ENCODE peak calls at places on chromosomes 11 and 22, in ten cellular contexts. I is IMR-90; W is LNCaP clone FGC; J is fibroblast of the aortic adventitia; F is stimulated activated naive CD8-positive, alpha-beta T cell treated with anti-CD3 and anti-CD28 coated beads, Interleukin-15, Interleukin-2, amounts not matched to agents 100 U/mL and 50 U/mL, for 24 hours; S is NCI-H1092 treated with DMSO at 0.1 percent for 48 hours; M is C1 segment of cervical spinal cord; L is T-helper 2 cell; Q is brain microvascular endothelial cell; H is OCI-LY7. A is an unnamed sample.

GRCh38 chr11:19253817-19254216 is 13.1 kb upstream of the E2F8 start:
- DNase-seq in I (no peak), W (no peak), J (no peak), F (no peak), S (no peak), M (no peak), L (no peak), Q (no peak), H (no peak), A (no peak)

GRCh38 chr22:28023774-28024173 is 104.7 kb upstream of the PITPNB start:
- DNase-seq in I (no peak), W (no peak), J (no peak), F (no peak), S (no peak), M (no peak), L (no peak), Q (no peak), H (no peak), A (no peak)

GRCh38 chr11:73270855-73271477 is 1.2 kb upstream of the P2RY6 start:
- DNase-seq in I (no peak), W (no peak), J (no peak), F (no peak), S (no peak), M (no peak), L (no peak), Q (no peak), H (no peak), A (no peak)

GRCh38 chr22:22198751-22199150 is 45.8 kb upstream of the VPREB1 start:
- DNase-seq in I (no peak), W (no peak), J (no peak), F (no peak), S (no peak), M (no peak), L (no peak), Q (no peak), H (no peak), A (no peak)

GRCh38 chr11:33970984-33971466 is 79.1 kb upstream of the LMO2 start:
- DNase-seq in I (peak), W (peak), J (peak), F (peak), S (peak), M (no peak), L (no peak), Q (peak), H (peak), A (peak)

GRCh38 chr22:17387356-17387755 is 18.1 kb downstream of the CECR2 start:
- DNase-seq in I (no peak), W (no peak), J (no peak), F (no peak), S (no peak), M (no peak), L (no peak), Q (no peak), H (no peak), A (no peak)

GRCh38 chr11:62497132-62497915 is 49.3 kb downstream of the AHNAK start:
- DNase-seq in I (peak), W (peak), J (peak), F (peak), S (no peak), M (no peak), L (no peak), Q (peak), H (peak), A (peak)

GRCh38 chr22:37659897-37660708 is 1.6 kb downstream of the PDXP start:
- DNase-seq in I (no peak), W (no peak), J (no peak), F (no peak), S (no peak), M (no peak), L (no peak), Q (no peak), H (peak), A (no peak)

GRCh38 chr22:17412232-17412631 is 43.0 kb downstream of the CECR2 start:
- DNase-seq in I (no peak), W (no peak), J (no peak), F (no peak), S (peak), M (no peak), L (no peak), Q (no peak), H (no peak), A (no peak)

GRCh38 chr22:41768420-41768819 is 32.1 kb upstream of the CCDC134 start:
- DNase-seq in I (peak), W (no peak), J (peak), F (no peak), S (no peak), M (no peak), L (no peak), Q (peak), H (no peak), A (no peak)

GRCh38 chr11:120068114-120068573 is 69.8 kb downstream of the TRIM29 start:
- DNase-seq in I (peak), W (peak), J (no peak), F (no peak), S (peak), M (no peak), L (no peak), Q (peak), H (no peak), A (peak)

GRCh38 chr11:15258433-15259350 is 144.0 kb downstream of the INSC start:
- DNase-seq in I (peak), W (peak), J (peak), F (no peak), S (peak), M (no peak), L (no peak), Q (peak), H (peak), A (no peak)

GRCh38 chr11:2685051-2685450 is 14.7 kb downstream of the KCNQ1OT1 start:
- DNase-seq in I (no peak), W (no peak), J (no peak), F (no peak), S (no peak), M (no peak), L (no peak), Q (no peak), H (no peak), A (no peak)

GRCh38 chr11:65934014-65934413 is 11.3 kb upstream of the TSGA10IP start:
- DNase-seq in I (peak), W (no peak), J (peak), F (no peak), S (no peak), M (no peak), L (no peak), Q (no peak), H (no peak), A (no peak)

GRCh38 chr22:49192180-49192856 is 635.4 kb downstream of the BRD1 start:
- DNase-seq in I (no peak), W (no peak), J (no peak), F (no peak), S (no peak), M (no peak), L (no peak), Q (no peak), H (no peak), A (no peak)

GRCh38 chr11:126337472-126338241 is 17.8 kb upstream of the ST3GAL4 start:
- DNase-seq in I (no peak), W (no peak), J (no peak), F (no peak), S (no peak), M (no peak), L (no peak), Q (no peak), H (no peak), A (no peak)

GRCh38 chr22:27905638-27906037 is 13.4 kb downstream of the PITPNB start:
- DNase-seq in I (no peak), W (no peak), J (peak), F (no peak), S (no peak), M (no peak), L (no peak), Q (no peak), H (no peak), A (no peak)

GRCh38 chr11:73152861-73153483 is 10.9 kb upstream of the FCHSD2 start:
- DNase-seq in I (no peak), W (no peak), J (no peak), F (peak), S (no peak), M (no peak), L (no peak), Q (no peak), H (peak), A (peak)

GRCh38 chr22:44676441-44677298 is 25.3 kb upstream of the PRR5 start:
- DNase-seq in I (peak), W (no peak), J (no peak), F (no peak), S (no peak), M (no peak), L (no peak), Q (no peak), H (no peak), A (no peak)

GRCh38 chr22:37181681-37182080 is 6.4 kb downstream of the C1QTNF6 start:
- DNase-seq in I (no peak), W (no peak), J (no peak), F (no peak), S (no peak), M (no peak), L (no peak), Q (no peak), H (no peak), A (no peak)

GRCh38 chr22:43118953-43119458 is 8.5 kb downstream of the BIK start:
- DNase-seq in I (no peak), W (no peak), J (peak), F (no peak), S (no peak), M (no peak), L (no peak), Q (peak), H (peak), A (peak)

GRCh38 chr11:28759311-28759710 is 651.1 kb downstream of the METTL15 start:
- DNase-seq in I (peak), W (no peak), J (peak), F (no peak), S (no peak), M (no peak), L (no peak), Q (peak), H (no peak), A (no peak)

GRCh38 chr11:110299006-110299785 is 2.8 kb upstream of the RDX start:
- DNase-seq in I (no peak), W (no peak), J (no peak), F (no peak), S (no peak), M (no peak), L (no peak), Q (no peak), H (no peak), A (no peak)

GRCh38 chr11:12215192-12215591 is 104.8 kb downstream of the MICAL2 start:
- DNase-seq in I (no peak), W (no peak), J (no peak), F (no peak), S (peak), M (no peak), L (no peak), Q (no peak), H (no peak), A (no peak)

GRCh38 chr11:110317516-110317932 is 21.1 kb upstream of the RDX start:
- DNase-seq in I (peak), W (no peak), J (peak), F (no peak), S (peak), M (no peak), L (no peak), Q (peak), H (no peak), A (no peak)

GRCh38 chr11:74100735-74101134 is 70.1 kb downstream of the C2CD3 start:
- DNase-seq in I (no peak), W (no peak), J (no peak), F (no peak), S (peak), M (no peak), L (no peak), Q (no peak), H (no peak), A (no peak)

GRCh38 chr11:119306373-119306890 is 10.5 kb downstream of the MCAM start:
- DNase-seq in I (peak), W (no peak), J (peak), F (peak), S (no peak), M (no peak), L (no peak), Q (peak), H (no peak), A (no peak)

GRCh38 chr22:45425101-45425500 is 11.6 kb downstream of the RIBC2 start:
- DNase-seq in I (peak), W (no peak), J (peak), F (no peak), S (no peak), M (no peak), L (no peak), Q (peak), H (no peak), A (no peak)

GRCh38 chr11:74559110-74559933 is 33.1 kb upstream of the POLD3 start:
- DNase-seq in I (peak), W (no peak), J (no peak), F (no peak), S (peak), M (no peak), L (no peak), Q (no peak), H (no peak), A (no peak)

GRCh38 chr11:133522344-133522743 is 10.0 kb downstream of the OPCML start:
- DNase-seq in I (no peak), W (no peak), J (no peak), F (no peak), S (no peak), M (no peak), L (no peak), Q (no peak), H (no peak), A (no peak)

GRCh38 chr22:43860831-43861230 is 1.5 kb downstream of the SULT4A1 start:
- DNase-seq in I (no peak), W (no peak), J (no peak), F (no peak), S (no peak), M (no peak), L (no peak), Q (no peak), H (no peak), A (no peak)

GRCh38 chr11:9859491-9860305 is 195.8 kb downstream of the SWAP70 start:
- DNase-seq in I (peak), W (no peak), J (peak), F (no peak), S (no peak), M (no peak), L (no peak), Q (peak), H (no peak), A (no peak)

GRCh38 chr11:35953081-35953480 is 9.2 kb downstream of the LDLRAD3 start:
- DNase-seq in I (no peak), W (peak), J (no peak), F (no peak), S (peak), M (peak), L (no peak), Q (no peak), H (no peak), A (no peak)